ENCODE peak calls at places on chromosomes 4 and X, in eight cellular contexts. V, N, L, M, A, T, K and U are unnamed samples.

GRCh38 chr4:7630559-7631287 is 196.0 kb upstream of the PSAPL1 start:
- DNase-seq in V (peak; percentile 89), T (no peak), M (peak; percentile 33), A (peak; percentile 79), K (no peak), N (no peak), L (no peak), U (no peak)

GRCh38 chrX:120000490-120001246 is 57.1 kb upstream of the NKAP start:
- DNase-seq in M (no peak), L (peak; percentile 35), K (no peak), V (peak; percentile 1), N (no peak), A (no peak), T (peak; percentile 49), U (no peak)

GRCh38 chr4:22179124-22179874 is 230.7 kb upstream of the KCNIP4 start:
- DNase-seq in N (no peak), L (no peak), K (no peak), V (peak; percentile 77), M (no peak), A (no peak), T (no peak), U (no peak)

GRCh38 chrX:107677501-107677901 is 49.2 kb downstream of the PRPS1 start:
- DNase-seq in K (no peak), V (no peak), T (no peak), A (no peak), L (peak; percentile 28), M (no peak), N (no peak), U (no peak)

GRCh38 chr4:10622728-10623127 is 61.8 kb downstream of the CLNK start:
- DNase-seq in A (no peak), L (peak; percentile 51), T (no peak), V (no peak), K (peak; percentile 21), M (peak; percentile 7), N (no peak), U (no peak)

GRCh38 chr4:142091691-142092182 is 455.4 kb downstream of the IL15 start:
- DNase-seq in M (peak; percentile 48), K (no peak), T (no peak), N (no peak), A (no peak), L (no peak), V (peak; percentile 99), U (no peak)

GRCh38 chr4:108683479-108683878 is 33.1 kb downstream of the OSTC start:
- DNase-seq in V (peak; percentile 41), A (peak; percentile 15), L (peak; percentile 60), T (no peak), M (peak; percentile 15), N (no peak), K (peak; percentile 40), U (peak; percentile 30)

GRCh38 chr4:52780206-52780605 is 29.0 kb upstream of the ERVMER34-1 start:
- DNase-seq in A (no peak), K (no peak), M (no peak), V (peak; percentile 57), N (no peak), L (no peak), T (no peak), U (no peak)

GRCh38 chrX:85698921-85699320 is 319.5 kb upstream of the POF1B start:
- DNase-seq in N (no peak), K (no peak), A (no peak), M (no peak), T (no peak), L (peak; percentile 16), V (no peak), U (no peak)

GRCh38 chr4:74474345-74475099 is 29.6 kb downstream of the AREG start:
- DNase-seq in N (no peak), L (no peak), V (peak; percentile 77), M (no peak), A (no peak), T (no peak), K (no peak), U (no peak)

GRCh38 chr4:154073107-154073817 is 284.4 kb upstream of the SFRP2 start:
- DNase-seq in A (no peak), M (no peak), K (no peak), T (no peak), V (no peak), N (no peak), L (no peak), U (no peak)

GRCh38 chr4:83138979-83139378 is 24.4 kb upstream of the PLAC8 start:
- DNase-seq in N (no peak), L (no peak), V (no peak), M (no peak), T (no peak), K (no peak), A (no peak), U (no peak)

GRCh38 chr4:4922441-4922840 is 63.0 kb downstream of the MSX1 start:
- DNase-seq in N (no peak), V (no peak), M (no peak), K (no peak), L (no peak), A (no peak), T (no peak), U (no peak)

DNA sequence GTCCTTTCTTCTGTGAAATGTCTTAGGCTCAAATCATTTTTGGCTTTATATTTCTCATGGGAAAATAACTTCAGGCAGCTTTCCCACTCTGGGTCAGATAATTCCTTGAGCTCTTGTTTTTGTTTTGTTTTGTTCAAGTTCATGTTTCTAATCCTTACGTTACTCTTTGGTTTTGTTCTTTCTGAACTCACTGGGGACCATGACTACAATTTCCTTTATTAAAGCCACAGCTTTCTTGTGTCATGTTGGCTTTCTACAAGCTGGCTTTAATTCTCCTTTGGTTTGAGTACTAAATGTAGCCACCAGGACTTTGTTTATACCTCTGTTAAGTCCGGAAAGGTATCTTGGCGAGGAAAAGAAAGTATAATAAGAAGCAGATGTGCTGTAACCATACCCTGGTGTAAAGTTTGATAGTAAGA is 30.8 kb upstream of the ANXA3 start:
- DNase-seq in V (peak; percentile 15), N (no peak), L (no peak), A (no peak), T (no peak), M (no peak), K (no peak), U (no peak)
- H3K4me2 ChIP-seq in V (no peak overlapping the region), N (no peak overlapping the region), L (no peak overlapping the region), A (no peak overlapping the region), T (no peak overlapping the region), M (no peak overlapping the region), K (no peak overlapping the region), U (no peak overlapping the region)

GRCh38 chr4:186787536-186787935 is 63.9 kb upstream of the FAT1 start:
- DNase-seq in N (no peak), M (no peak), L (no peak), T (no peak), K (no peak), A (no peak), V (no peak), U (no peak)
- H3K4me2 ChIP-seq in N (no peak overlapping the region), M (no peak overlapping the region), L (no peak overlapping the region), T (no peak overlapping the region), K (no peak overlapping the region), A (no peak overlapping the region), V (no peak overlapping the region), U (no peak overlapping the region)

GRCh38 chr4:168696828-168697227 is 200.0 kb downstream of the PALLD start:
- DNase-seq in N (no peak), L (no peak), T (no peak), V (no peak), K (no peak), M (no peak), A (no peak), U (no peak)

GRCh38 chr4:168691621-168692376 is 194.9 kb downstream of the PALLD start:
- DNase-seq in V (no peak), K (no peak), A (no peak), N (no peak), T (no peak), M (no peak), L (no peak), U (no peak)

GRCh38 chr4:168695288-168695687 is 198.4 kb downstream of the PALLD start:
- DNase-seq in N (no peak), T (no peak), M (no peak), K (no peak), V (no peak), A (no peak), L (no peak), U (no peak)

GRCh38 chr4:168694669-168695068 is 197.8 kb downstream of the PALLD start:
- DNase-seq in M (no peak), A (no peak), L (no peak), K (no peak), N (no peak), T (no peak), V (peak; percentile 72), U (no peak)

GRCh38 chr4:168693750-168694470 is 197.1 kb downstream of the PALLD start:
- DNase-seq in M (no peak), V (peak; percentile 43), A (no peak), T (no peak), L (no peak), N (no peak), K (no peak), U (no peak)
- H3K4me2 ChIP-seq in M (no peak overlapping the region), V (peak overlapping the region; percentile 80), A (no peak overlapping the region), T (no peak overlapping the region), L (no peak overlapping the region), N (no peak overlapping the region), K (no peak overlapping the region), U (no peak overlapping the region)

DNA sequence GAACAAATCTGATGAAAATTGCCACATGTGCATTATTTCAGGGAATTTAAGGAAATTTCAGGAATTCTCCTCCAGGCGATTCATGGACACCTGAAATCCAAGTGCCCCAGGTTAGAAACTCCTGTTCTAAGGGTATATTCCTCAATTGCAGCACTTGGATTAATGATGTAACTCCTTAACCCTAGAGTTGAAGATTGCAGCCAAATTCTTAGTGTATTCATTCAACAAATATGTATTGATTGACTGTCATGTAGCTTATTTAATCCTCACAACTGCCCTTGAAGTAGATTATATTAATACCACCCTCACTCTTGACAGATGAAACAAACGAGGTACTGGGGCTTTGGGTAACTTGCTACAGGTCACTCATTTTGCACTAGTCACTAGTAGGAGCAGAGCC is 11.3 kb downstream of the CETN2 start:
- DNase-seq in K (no peak), M (no peak), L (no peak), T (no peak), A (no peak), V (peak; percentile 31), N (no peak), U (no peak)
- H3K4me2 ChIP-seq in K (no peak overlapping the region), M (no peak overlapping the region), L (no peak overlapping the region), T (no peak overlapping the region), A (no peak overlapping the region), V (no peak overlapping the region), N (no peak overlapping the region), U (no peak overlapping the region)

GRCh38 chr4:156941940-156942548 is 29.6 kb downstream of the PDGFC start:
- DNase-seq in V (peak; percentile 97), A (peak; percentile 98), N (peak; percentile 26), M (no peak), K (no peak), T (peak; percentile 53), L (peak; percentile 78), U (no peak)
- H3K4me2 ChIP-seq in V (peak overlapping the region; percentile 49), A (peak overlapping the region; percentile 77), N (peak overlapping the region; percentile 45), M (no peak overlapping the region), K (no peak overlapping the region), T (peak overlapping the region; percentile 11), L (no peak overlapping the region), U (no peak overlapping the region)

GRCh38 chrX:24415921-24416320 is 49.2 kb upstream of the PDK3 start:
- DNase-seq in L (no peak), T (no peak), N (no peak), K (no peak), M (no peak), A (no peak), V (no peak), U (no peak)
- H3K4me2 ChIP-seq in L (no peak overlapping the region), T (no peak overlapping the region), N (no peak overlapping the region), K (no peak overlapping the region), M (no peak overlapping the region), A (no peak overlapping the region), V (no peak overlapping the region), U (no peak overlapping the region)